ENCODE peak calls at places on chromosomes 3 and 15, in seven cellular contexts. L is RWPE1; M is brain microvascular endothelial cell; B is CD4-positive, alpha-beta memory T cell; P is activated CD8-positive, alpha-beta memory T cell treated with anti-CD3 and anti-CD28 coated beads for 48 hours; I is caudate nucleus; D is mucosa of gallbladder. Y is an unnamed sample.

GRCh38 chr3:61438253-61439115 is 122.9 kb upstream of the PTPRG start:
- DNase-seq in L (no peak), M (no peak), B (no peak), P (no peak), I (no peak), D (no peak), Y (no peak)

GRCh38 chr15:80780416-80781221 is 1.4 kb downstream of the CEMIP start:
- DNase-seq in L (peak; percentile 75), M (peak; percentile 28), B (no peak), P (no peak), I (no peak), D (peak; percentile 45), Y (no peak)

GRCh38 chr15:63979227-63979793 is 67.0 kb downstream of the DAPK2 start:
- DNase-seq in L (no peak), M (no peak), B (no peak), P (no peak), I (no peak), D (no peak), Y (peak; percentile 75)

GRCh38 chr3:42498034-42498433 is 4.4 kb upstream of the VIPR1 start:
- DNase-seq in L (no peak), M (no peak), B (no peak), P (no peak), I (no peak), D (no peak), Y (no peak)

GRCh38 chr3:136954246-136954645 is 3.5 kb upstream of the IL20RB start:
- DNase-seq in L (no peak), M (no peak), B (no peak), P (no peak), I (no peak), D (no peak), Y (no peak)

GRCh38 chr3:195241592-195242355 is 29.2 kb downstream of the XXYLT1 start:
- DNase-seq in L (no peak), M (no peak), B (no peak), P (no peak), I (no peak), D (no peak), Y (no peak)

GRCh38 chr3:192608756-192609155 is 118.6 kb downstream of the FGF12 start:
- DNase-seq in L (no peak), M (no peak), B (no peak), P (no peak), I (no peak), D (no peak), Y (no peak)

GRCh38 chr3:53156368-53156834 is 4.6 kb upstream of the PRKCD start:
- DNase-seq in L (no peak), M (no peak), B (no peak), P (no peak), I (no peak), D (no peak), Y (no peak)

GRCh38 chr3:124969963-124970722 is 35.6 kb upstream of the MUC13 start:
- DNase-seq in L (no peak), M (no peak), B (no peak), P (no peak), I (no peak), D (peak; percentile 51), Y (no peak)

GRCh38 chr3:24529210-24529609 is 34.6 kb upstream of the THRB start:
- DNase-seq in L (no peak), M (no peak), B (no peak), P (no peak), I (no peak), D (no peak), Y (no peak)

GRCh38 chr3:159616234-159616825 is 372.3 kb upstream of the IL12A start:
- DNase-seq in L (peak; percentile 30), M (peak; percentile 65), B (no peak), P (no peak), I (no peak), D (peak; percentile 42), Y (peak; percentile 53)

GRCh38 chr3:148077318-148077923 is 620.3 kb upstream of the AGTR1 start:
- DNase-seq in L (peak; percentile 8), M (no peak), B (no peak), P (no peak), I (no peak), D (no peak), Y (peak; percentile 65)

GRCh38 chr3:33523093-33523667 is 83.0 kb upstream of the UBP1 start:
- DNase-seq in L (no peak), M (no peak), B (no peak), P (no peak), I (no peak), D (no peak), Y (no peak)

GRCh38 chr3:42070089-42070885 is 20.9 kb upstream of the TRAK1 start:
- DNase-seq in L (no peak), M (no peak), B (no peak), P (no peak), I (no peak), D (no peak), Y (no peak)

GRCh38 chr3:69339766-69340165 is 46.1 kb downstream of the FRMD4B start:
- DNase-seq in L (no peak), M (no peak), B (no peak), P (no peak), I (no peak), D (no peak), Y (no peak)

GRCh38 chr3:186760141-186760813 is 23.1 kb upstream of the EIF4A2 start:
- DNase-seq in L (peak; percentile 70), M (no peak), B (no peak), P (no peak), I (no peak), D (no peak), Y (no peak)

GRCh38 chr15:75452968-75453702 is 1.6 kb upstream of the SIN3A start:
- DNase-seq in L (no peak), M (peak; percentile 14), B (peak; percentile 28), P (peak; percentile 60), I (no peak), D (peak; percentile 38), Y (peak; percentile 91)

GRCh38 chr3:197376020-197376419 is 77.6 kb upstream of the DLG1 start:
- DNase-seq in L (peak; percentile 92), M (no peak), B (no peak), P (no peak), I (no peak), D (no peak), Y (no peak)

GRCh38 chr3:45130476-45130875 is 15.7 kb downstream of the CDCP1 start:
- DNase-seq in L (no peak), M (no peak), B (no peak), P (no peak), I (no peak), D (no peak), Y (no peak)

GRCh38 chr15:73922186-73923151 is 3.8 kb upstream of the LOXL1 start:
- DNase-seq in L (no peak), M (peak; percentile 53), B (no peak), P (no peak), I (no peak), D (no peak), Y (peak; percentile 88)

GRCh38 chr15:93007994-93008393 is 81.0 kb downstream of the RGMA start:
- DNase-seq in L (no peak), M (no peak), B (no peak), P (no peak), I (no peak), D (no peak), Y (no peak)

GRCh38 chr3:100023150-100023549 is 91.2 kb downstream of the FILIP1L start:
- DNase-seq in L (no peak), M (no peak), B (no peak), P (no peak), I (no peak), D (no peak), Y (no peak)

Y was measured in SJCRH30.